ENCODE peak calls at places on chromosomes 1 and 21, in five cellular contexts. One of them, this sample, is unnamed.

GRCh38 chr1:40663324-40664166 is 1.9 kb downstream of the RIMS3 start:
- DNase-seq in H1: no peak
- DNase-seq in mesendoderm: peak; percentile 45
- DNase-seq in IMR-90: no peak
- DNase-seq in H9: no peak
- DNase-seq in this sample: no peak

GRCh38 chr1:89262643-89263042 is 10.0 kb downstream of the GBP5 start:
- DNase-seq in H9: no peak
- DNase-seq in mesendoderm: peak; percentile 34
- DNase-seq in H1: no peak
- DNase-seq in IMR-90: peak; percentile 5
- DNase-seq in this sample: no peak

GRCh38 chr1:42456754-42457089 is 379 bp downstream of the PPCS start:
- DNase-seq in H9: peak; percentile 70
- DNase-seq in H1: no peak
- DNase-seq in mesendoderm: peak; percentile 84
- DNase-seq in IMR-90: peak; percentile 50
- DNase-seq in this sample: no peak

GRCh38 chr1:200731654-200732332 is 6.9 kb upstream of the CAMSAP2 start:
- DNase-seq in IMR-90: no peak
- DNase-seq in mesendoderm: no peak
- DNase-seq in H1: no peak
- DNase-seq in H9: no peak
- DNase-seq in this sample: no peak

GRCh38 chr1:33082575-33083112 is 1.7 kb downstream of the AZIN2 start:
- DNase-seq in IMR-90: peak; percentile 39
- DNase-seq in mesendoderm: no peak
- DNase-seq in H1: no peak
- DNase-seq in H9: no peak
- DNase-seq in this sample: no peak

GRCh38 chr1:59947047-59947938 is 20.7 kb upstream of the CYP2J2 start:
- DNase-seq in IMR-90: peak; percentile 63
- DNase-seq in H1: no peak
- DNase-seq in H9: peak; percentile 63
- DNase-seq in mesendoderm: peak; percentile 72
- DNase-seq in this sample: peak; percentile 55

GRCh38 chr1:17109897-17110554 is 9.2 kb downstream of the PADI2 start:
- DNase-seq in H9: no peak
- DNase-seq in mesendoderm: no peak
- DNase-seq in IMR-90: no peak
- DNase-seq in H1: no peak
- DNase-seq in this sample: no peak

GRCh38 chr1:46160212-46160611 is 14.7 kb upstream of the TSPAN1 start:
- DNase-seq in IMR-90: no peak
- DNase-seq in mesendoderm: no peak
- DNase-seq in H9: no peak
- DNase-seq in H1: no peak
- DNase-seq in this sample: no peak

GRCh38 chr21:21457077-21457476 is 458.9 kb downstream of the NCAM2 start:
- DNase-seq in IMR-90: no peak
- DNase-seq in H1: no peak
- DNase-seq in H9: no peak
- DNase-seq in mesendoderm: no peak
- DNase-seq in this sample: no peak

GRCh38 chr1:155192346-155193274 is 15.1 kb downstream of the THBS3 start:
- DNase-seq in mesendoderm: peak; percentile 52
- DNase-seq in H9: peak; percentile 82
- DNase-seq in H1: no peak
- DNase-seq in IMR-90: no peak
- DNase-seq in this sample: no peak

GRCh38 chr1:40383488-40384412 is 10.2 kb downstream of the SMAP2 start:
- DNase-seq in H9: no peak
- DNase-seq in mesendoderm: no peak
- DNase-seq in H1: no peak
- DNase-seq in IMR-90: peak; percentile 93
- DNase-seq in this sample: no peak

GRCh38 chr1:154344977-154345837 is 19.9 kb downstream of the ATP8B2 start:
- DNase-seq in H1: no peak
- DNase-seq in IMR-90: peak; percentile 35
- DNase-seq in mesendoderm: peak; percentile 79
- DNase-seq in H9: peak; percentile 80
- DNase-seq in this sample: no peak

GRCh38 chr1:42759114-42759513 is 7.7 kb downstream of the P3H1 start:
- DNase-seq in IMR-90: no peak
- DNase-seq in mesendoderm: peak; percentile 61
- DNase-seq in H1: no peak
- DNase-seq in H9: peak; percentile 76
- DNase-seq in this sample: no peak

GRCh38 chr1:233005703-233006102 is 55.3 kb downstream of the NTPCR start:
- DNase-seq in mesendoderm: no peak
- DNase-seq in IMR-90: peak; percentile 85
- DNase-seq in H1: no peak
- DNase-seq in H9: no peak
- DNase-seq in this sample: no peak

GRCh38 chr21:19553930-19554615 is 1150.5 kb upstream of the TMPRSS15 start:
- DNase-seq in IMR-90: no peak
- DNase-seq in H9: peak; percentile 39
- DNase-seq in H1: peak; percentile 13
- DNase-seq in mesendoderm: peak; percentile 67
- DNase-seq in this sample: no peak

GRCh38 chr1:46415514-46415913 is 21.4 kb downstream of the FAAH start:
- DNase-seq in H1: no peak
- DNase-seq in mesendoderm: no peak
- DNase-seq in IMR-90: no peak
- DNase-seq in H9: no peak
- DNase-seq in this sample: no peak

DNA sequence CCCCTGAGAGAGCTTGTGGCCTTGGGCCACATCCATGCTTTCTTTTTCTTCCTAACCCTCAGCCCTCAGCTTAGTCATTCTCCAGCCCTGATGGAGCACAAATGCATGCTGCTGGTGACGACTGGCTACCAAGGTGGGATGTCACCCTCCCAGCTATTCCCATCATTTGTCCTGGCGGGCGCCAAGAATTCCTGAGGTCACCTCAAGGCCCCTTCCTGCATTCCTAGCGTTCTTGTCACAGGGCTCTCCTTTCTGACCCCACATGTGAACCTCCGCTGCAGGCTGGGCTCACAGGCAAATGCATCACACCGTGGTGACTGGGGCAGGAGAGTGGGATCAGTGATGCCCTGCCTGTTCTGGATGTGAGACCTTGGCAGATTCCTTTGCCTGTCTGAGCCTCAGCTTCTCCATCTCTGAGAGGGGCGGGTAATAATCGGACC is 53.4 kb upstream of the IFFO2 start:
- DNase-seq in H1: peak; percentile 57
- DNase-seq in H9: peak; percentile 83
- DNase-seq in mesendoderm: peak; percentile 98
- DNase-seq in IMR-90: peak; percentile 93
- DNase-seq in this sample: peak; percentile 39
- H3K4me2 ChIP-seq in H1: no peak overlapping the region
- H3K4me2 ChIP-seq in H9: no peak overlapping the region
- H3K4me2 ChIP-seq in mesendoderm: no peak overlapping the region
- H3K4me2 ChIP-seq in IMR-90: no peak overlapping the region
- H3K4me2 ChIP-seq in this sample: no peak overlapping the region

DNA sequence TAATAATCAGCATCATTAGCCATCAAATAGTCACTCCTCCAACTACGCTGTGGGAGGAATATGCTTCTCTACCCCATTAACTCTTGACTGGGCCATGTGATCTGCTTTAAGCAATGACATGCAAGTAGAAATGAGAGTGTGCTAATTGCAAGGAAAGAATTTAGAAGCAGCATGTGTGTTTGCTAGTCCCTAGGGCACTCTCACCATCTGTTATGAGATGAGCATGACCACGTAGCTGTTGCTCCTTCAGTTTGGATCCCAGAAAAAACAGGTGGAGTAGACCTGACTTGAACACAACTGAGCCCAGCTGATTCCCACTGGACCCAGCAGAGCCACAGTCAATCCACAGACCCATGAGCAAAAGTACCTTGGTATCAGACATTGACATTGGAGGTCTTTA is 19.7 kb upstream of the RGS7 start:
- DNase-seq in H1: no peak
- DNase-seq in mesendoderm: no peak
- DNase-seq in IMR-90: no peak
- DNase-seq in H9: no peak
- DNase-seq in this sample: no peak
- H3K23ac ChIP-seq in H1: no peak overlapping the region
- H3K23ac ChIP-seq in mesendoderm: no peak overlapping the region
- H3K23ac ChIP-seq in IMR-90: no peak overlapping the region
- H3K23ac ChIP-seq in H9: no peak overlapping the region
- H3K23ac ChIP-seq in this sample: no peak overlapping the region

DNA sequence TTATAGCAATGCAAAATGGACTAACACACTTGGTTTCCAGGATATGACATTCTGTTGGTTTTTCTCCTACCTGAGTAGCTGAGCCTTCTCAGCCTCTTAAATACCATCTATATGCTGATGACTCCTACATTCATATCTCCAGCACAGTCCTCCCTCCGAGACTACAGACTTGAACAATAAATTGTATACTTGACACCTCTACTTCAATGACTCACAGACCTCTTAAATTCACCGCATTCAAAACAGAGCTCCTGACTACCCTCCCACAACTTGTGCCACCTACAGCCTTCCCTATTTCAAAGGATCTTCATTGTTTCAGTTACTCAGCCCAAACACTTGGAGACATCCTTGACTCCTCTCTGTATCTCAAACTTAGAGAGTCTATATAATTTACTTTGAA is 66.8 kb upstream of the ASB17 start:
- DNase-seq in mesendoderm: no peak
- DNase-seq in H1: no peak
- DNase-seq in IMR-90: no peak
- DNase-seq in H9: no peak
- DNase-seq in this sample: no peak
- H3K4me2 ChIP-seq in mesendoderm: no peak overlapping the region
- H3K4me2 ChIP-seq in H1: no peak overlapping the region
- H3K4me2 ChIP-seq in IMR-90: no peak overlapping the region
- H3K4me2 ChIP-seq in H9: no peak overlapping the region
- H3K4me2 ChIP-seq in this sample: no peak overlapping the region

GRCh38 chr21:18245493-18245967 is 897 bp downstream of the CHODL start:
- DNase-seq in H9: no peak
- DNase-seq in IMR-90: no peak
- DNase-seq in H1: no peak
- DNase-seq in mesendoderm: peak; percentile 7
- DNase-seq in this sample: peak; percentile 21
- H3K23ac ChIP-seq in H9: no peak overlapping the region
- H3K23ac ChIP-seq in IMR-90: no peak overlapping the region
- H3K23ac ChIP-seq in H1: no peak overlapping the region
- H3K23ac ChIP-seq in mesendoderm: no peak overlapping the region
- H3K23ac ChIP-seq in this sample: no peak overlapping the region

DNA sequence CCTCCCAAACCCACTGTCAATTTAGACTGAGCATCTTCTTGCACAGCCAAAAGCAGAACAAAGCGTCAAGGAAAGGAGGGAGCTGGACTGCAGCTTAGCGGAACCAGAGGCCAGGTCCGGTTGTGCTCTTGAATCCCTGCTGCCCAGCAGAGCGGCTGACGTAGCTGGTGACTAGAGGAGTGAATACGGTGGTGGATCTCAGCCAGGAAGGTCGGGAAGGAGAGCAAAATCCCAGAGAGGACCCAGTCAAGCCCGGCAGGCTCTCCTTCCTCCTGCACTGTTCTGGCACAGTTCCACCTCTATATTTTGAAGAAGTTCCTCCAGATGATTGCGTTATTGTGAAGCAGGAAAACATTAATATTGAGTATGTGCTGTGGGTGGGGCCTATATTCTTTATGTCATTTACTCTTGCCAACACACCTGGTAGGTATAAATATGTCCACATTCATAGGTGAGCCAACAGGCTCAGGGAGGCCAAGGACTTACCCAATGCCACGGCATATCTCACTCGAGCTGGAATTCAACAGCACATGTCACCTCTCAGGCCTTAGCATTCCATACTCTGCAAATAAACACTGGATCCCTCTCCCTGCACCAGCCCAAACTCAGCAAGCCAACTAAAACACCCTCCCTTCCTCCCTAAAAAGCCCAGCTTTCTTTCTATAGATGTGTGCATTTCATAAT is 23.6 kb upstream of the ABCB10 start:
- DNase-seq in IMR-90: peak; percentile 29
- DNase-seq in H1: no peak
- DNase-seq in mesendoderm: no peak
- DNase-seq in H9: no peak
- DNase-seq in this sample: no peak
- H3K4me2 ChIP-seq in IMR-90: no peak overlapping the region
- H3K4me2 ChIP-seq in H1: no peak overlapping the region
- H3K4me2 ChIP-seq in mesendoderm: no peak overlapping the region
- H3K4me2 ChIP-seq in H9: no peak overlapping the region
- H3K4me2 ChIP-seq in this sample: no peak overlapping the region

This sample was measured in neuronal stem cell.